ENCODE peak calls at places on chromosomes 16 and 17, in four cellular contexts. A is HepG2, H is GM12878, T is SK-N-SH. O is an unnamed sample.

GRCh38 chr17:79294459-79295071 is 219.9 kb downstream of the ENGASE start:
- DNase-seq in T (no peak), H (no peak), A (peak), O (peak)

GRCh38 chr17:33811006-33811760 is 443.9 kb upstream of the CCL2 start:
- DNase-seq in T (peak), A (no peak), H (no peak), O (no peak)

GRCh38 chr17:57463103-57463885 is 207.0 kb downstream of the MSI2 start:
- DNase-seq in H (peak), A (peak), T (no peak), O (no peak)

GRCh38 chr17:82076018-82076784 is 10.6 kb upstream of the DUS1L start:
- DNase-seq in H (no peak), T (no peak), A (no peak), O (no peak)

GRCh38 chr16:9680021-9680655 is 502.1 kb downstream of the GRIN2A start:
- DNase-seq in H (no peak), A (no peak), T (no peak), O (no peak)

GRCh38 chr17:18158022-18158600 is 25.5 kb upstream of the ALKBH5 start:
- DNase-seq in T (no peak), A (no peak), H (peak), O (peak)

GRCh38 chr16:89837014-89837546 is 8.8 kb downstream of the SPIRE2 start:
- DNase-seq in T (no peak), H (no peak), A (no peak), O (no peak)

GRCh38 chr17:40121886-40122465 is at the start of gene MSL1:
- DNase-seq in T (peak), H (no peak), A (peak), O (peak)

GRCh38 chr17:10683853-10684252 is 13.5 kb downstream of the SCO1 start:
- DNase-seq in T (peak), H (no peak), A (peak), O (peak)

GRCh38 chr16:65318138-65318537 is 196.3 kb upstream of the CDH11 start:
- DNase-seq in T (peak), H (no peak), A (no peak), O (no peak)

GRCh38 chr17:77445030-77445907 is 304.5 kb downstream of the SEC14L1 start:
- DNase-seq in A (no peak), H (peak), T (no peak), O (no peak)
- TF ChIP-seq FOXM1 in A (no peak), H (no peak), T (no peak), O (no peak)

GRCh38 chr17:1060991-1061390 is 64.1 kb downstream of the TIMM22 start:
- DNase-seq in H (no peak), A (no peak), T (no peak), O (no peak)
- TF ChIP-seq FOXM1 in H (no peak), A (no peak), T (no peak), O (no peak)

DNA sequence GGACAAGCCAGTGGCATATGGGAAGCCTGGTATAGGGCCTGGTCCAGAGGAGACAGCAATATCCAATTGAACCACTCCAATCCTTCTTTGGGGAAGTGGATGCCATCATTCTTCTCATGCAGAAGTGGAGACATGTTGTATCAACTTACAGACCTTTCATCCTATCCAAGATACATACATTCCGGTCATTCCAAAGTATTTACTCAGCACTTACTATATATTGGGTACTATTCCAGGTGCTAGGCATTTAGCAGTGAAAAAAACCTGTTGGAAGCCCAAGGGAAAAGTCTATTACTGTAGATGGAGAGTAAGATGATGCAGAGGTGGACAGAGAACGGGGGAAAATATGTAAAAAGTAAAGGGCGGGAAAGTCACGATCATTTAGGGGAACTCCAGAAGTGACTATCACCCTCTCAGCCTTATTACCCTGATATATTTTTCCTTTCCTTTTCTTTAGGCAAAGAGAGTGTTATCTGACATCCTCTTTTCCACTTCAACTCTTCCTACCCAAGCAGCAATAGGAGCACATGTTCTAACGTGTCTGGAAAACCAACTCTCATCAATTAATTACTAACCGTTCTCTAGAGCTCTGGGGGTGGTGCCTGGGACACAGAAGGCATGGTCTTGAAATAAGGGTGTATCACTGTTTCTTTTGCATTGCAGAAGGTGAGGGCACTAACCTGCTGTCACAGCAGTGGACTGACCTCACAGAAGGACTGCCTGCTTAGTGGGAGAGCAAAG is 210.1 kb upstream of the MAF start:
- DNase-seq in H (no peak), A (no peak), T (no peak), O (no peak)
- TF ChIP-seq FOXM1 in H (no peak), A (no peak), T (no peak), O (no peak)

DNA sequence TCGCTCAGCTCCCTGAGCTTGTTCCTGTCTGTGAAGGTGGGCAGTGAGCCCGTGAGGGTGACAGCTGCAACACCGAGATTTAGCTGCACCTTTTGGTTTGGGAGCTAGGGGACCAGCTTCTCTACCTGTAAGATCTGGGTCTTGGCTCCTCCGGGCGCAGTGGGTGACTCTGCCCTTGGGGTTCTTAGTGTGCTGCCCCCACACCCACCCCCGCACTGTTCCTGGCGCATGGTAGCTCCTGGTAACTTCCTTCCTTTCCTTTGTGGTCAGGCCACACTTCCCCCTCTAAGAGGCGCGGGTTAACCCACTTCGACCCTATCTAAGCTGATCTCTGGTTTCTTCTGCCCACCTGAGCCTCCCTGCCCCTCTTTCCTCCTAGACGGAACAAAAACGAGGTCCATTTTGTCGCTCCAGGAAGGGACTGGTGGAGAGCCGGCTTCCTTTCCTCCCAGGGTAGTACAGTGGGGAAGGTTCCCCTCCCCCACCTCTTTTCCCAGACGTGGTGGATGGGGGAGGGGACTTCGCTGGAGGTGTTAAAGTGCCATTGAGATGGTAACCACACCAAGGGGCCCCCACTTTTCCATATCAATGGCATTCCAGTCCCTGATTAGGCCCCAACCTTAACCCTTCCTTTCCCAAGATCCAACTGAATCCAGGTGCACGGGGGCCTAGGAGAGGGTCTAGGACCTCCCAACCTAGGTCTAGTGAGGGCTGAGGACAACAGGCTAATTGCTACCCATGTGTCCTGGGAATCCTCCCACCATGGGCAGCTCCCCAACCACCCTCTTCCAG is 4.6 kb upstream of the CLDN9 start:
- DNase-seq in T (no peak), A (no peak), H (no peak), O (no peak)
- TF ChIP-seq FOXM1 in T (no peak), A (no peak), H (no peak), O (no peak)

DNA sequence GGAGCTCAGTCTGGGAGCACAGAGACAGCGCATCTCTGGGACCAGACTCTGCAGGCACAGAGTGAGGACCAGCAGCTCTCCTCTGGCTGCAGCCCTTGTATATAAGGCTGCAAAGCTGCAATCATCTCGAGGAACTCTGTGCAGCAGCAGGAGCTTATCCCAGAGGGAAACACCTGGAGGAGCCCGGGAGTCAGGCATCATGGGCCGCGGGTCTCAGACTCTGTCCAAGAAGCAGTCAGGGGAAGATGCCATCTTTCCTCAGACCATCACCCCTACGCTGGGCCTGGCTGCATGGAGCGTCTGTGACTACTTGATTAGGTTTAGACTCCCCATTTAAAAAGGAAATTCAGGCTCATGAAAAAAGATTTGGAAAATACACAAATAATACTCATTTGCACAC is 122.0 kb downstream of the IRF8 start:
- DNase-seq in T (no peak), H (no peak), A (no peak), O (no peak)
- TF ChIP-seq FOXM1 in T (no peak), H (no peak), A (no peak), O (no peak)

GRCh38 chr16:83315271-83315670 is 492.5 kb upstream of the HSBP1 start:
- DNase-seq in H (no peak), T (no peak), A (no peak), O (no peak)
- TF ChIP-seq FOXM1 in H (no peak), T (no peak), A (no peak), O (no peak)